ENCODE peak calls at places on chromosomes 2 and 18, in four cellular contexts. I, E, F and V are unnamed samples.

GRCh38 chr2:70901235-70902066 is 34.2 kb upstream of the ATP6V1B1 start:
- DNase-seq in I (peak), E (no peak), F (no peak), V (no peak)

GRCh38 chr18:77030201-77030600 is 102.4 kb downstream of the MBP start:
- DNase-seq in I (no peak), E (no peak), F (no peak), V (no peak)

GRCh38 chr18:77067315-77068061 is 65.1 kb downstream of the MBP start:
- DNase-seq in I (peak), E (peak), F (no peak), V (no peak)

GRCh38 chr2:106053116-106053515 is 141.0 kb downstream of the UXS1 start:
- DNase-seq in I (peak), E (no peak), F (no peak), V (no peak)

GRCh38 chr2:42984081-42984480 is 191.7 kb upstream of the HAAO start:
- DNase-seq in I (no peak), E (no peak), F (no peak), V (no peak)

GRCh38 chr2:132721938-132722337 is 51.9 kb upstream of the LYPD1 start:
- DNase-seq in I (no peak), E (no peak), F (no peak), V (no peak)

GRCh38 chr18:48488388-48488850 is 50.4 kb upstream of the CTIF start:
- DNase-seq in I (peak), E (peak), F (peak), V (peak)

GRCh38 chr18:56028514-56028913 is 440.5 kb upstream of the TCF4 start:
- DNase-seq in I (peak), E (no peak), F (no peak), V (no peak)

GRCh38 chr2:101699191-101699938 is 1.9 kb downstream of the MAP4K4 start:
- DNase-seq in I (no peak), E (no peak), F (no peak), V (no peak)

GRCh38 chr2:197871780-197872456 is 67.5 kb downstream of the PLCL1 start:
- DNase-seq in I (no peak), E (no peak), F (no peak), V (no peak)

GRCh38 chr2:98643496-98644100 is 35.2 kb downstream of the UNC50 start:
- DNase-seq in I (no peak), E (no peak), F (no peak), V (no peak)

GRCh38 chr2:218323526-218324472 is 31.5 kb upstream of the TMBIM1 start:
- DNase-seq in I (peak), E (peak), F (peak), V (peak)

GRCh38 chr2:96929245-96929925 is 57.0 kb downstream of the FAM178B start:
- DNase-seq in I (no peak), E (no peak), F (no peak), V (no peak)

GRCh38 chr2:4445821-4446220 is 742.4 kb downstream of the DCDC2C start:
- DNase-seq in I (no peak), E (no peak), F (no peak), V (no peak)

GRCh38 chr18:74942319-74942910 is 266.5 kb downstream of the PTGR3 start:
- DNase-seq in I (peak), E (no peak), F (no peak), V (no peak)

GRCh38 chr2:57453929-57454328 is 592.7 kb upstream of the VRK2 start:
- DNase-seq in I (no peak), E (no peak), F (no peak), V (no peak)

GRCh38 chr2:43311276-43311675 is 84.9 kb upstream of the ZFP36L2 start:
- DNase-seq in I (peak), E (no peak), F (peak), V (no peak)

GRCh38 chr2:121363632-121364420 is 78.8 kb upstream of the TFCP2L1 start:
- DNase-seq in I (peak), E (peak), F (peak), V (no peak)

GRCh38 chr2:155494744-155495143 is 796.2 kb downstream of the KCNJ3 start:
- DNase-seq in I (no peak), E (no peak), F (no peak), V (no peak)

GRCh38 chr2:240623531-240624010 is 1.7 kb upstream of the GPR35 start:
- DNase-seq in I (no peak), E (no peak), F (no peak), V (no peak)

GRCh38 chr2:147495741-147496140 is 349.1 kb upstream of the ACVR2A start:
- DNase-seq in I (no peak), E (no peak), F (no peak), V (no peak)

GRCh38 chr2:116724550-116724949 is 1089.9 kb upstream of the DDX18 start:
- DNase-seq in I (no peak), E (no peak), F (no peak), V (no peak)

GRCh38 chr2:121096611-121097010 is 188.4 kb downstream of the TFCP2L1 start:
- DNase-seq in I (no peak), E (no peak), F (no peak), V (no peak)

GRCh38 chr2:165601866-165602636 is 132.6 kb downstream of the CSRNP3 start:
- DNase-seq in I (peak), E (no peak), F (no peak), V (no peak)

GRCh38 chr2:20443276-20443920 is 3.5 kb upstream of the RHOB start:
- DNase-seq in I (peak), E (peak), F (no peak), V (peak)

GRCh38 chr2:236286866-236287545 is 22.8 kb upstream of the ASB18 start:
- DNase-seq in I (no peak), E (no peak), F (no peak), V (no peak)

GRCh38 chr2:77513191-77513590 is 9.0 kb downstream of the LRRTM4 start:
- DNase-seq in I (no peak), E (no peak), F (no peak), V (no peak)

GRCh38 chr2:111202266-111203040 is 81.7 kb downstream of the BCL2L11 start:
- DNase-seq in I (peak), E (no peak), F (no peak), V (no peak)

GRCh38 chr2:31319391-31320175 is 85.6 kb downstream of the EHD3 start:
- DNase-seq in I (peak), E (peak), F (peak), V (no peak)

GRCh38 chr2:173119069-173119807 is 43.6 kb downstream of the MAP3K20 start:
- DNase-seq in I (peak), E (peak), F (peak), V (no peak)

GRCh38 chr2:68319397-68320117 is at the start of gene CNRIP1:
- DNase-seq in I (peak), E (peak), F (no peak), V (peak)

GRCh38 chr2:128438091-128438490 is 119.4 kb upstream of the HS6ST1 start:
- DNase-seq in I (no peak), E (no peak), F (no peak), V (peak)
- TF ChIP-seq CTCF in I (no peak), E (no peak), F (no peak), V (no peak)

GRCh38 chr2:237701033-237701858 is 73.9 kb downstream of the LRRFIP1 start:
- DNase-seq in I (no peak), E (no peak), F (no peak), V (no peak)

GRCh38 chr2:237704476-237705224 is 77.3 kb downstream of the LRRFIP1 start:
- DNase-seq in I (peak), E (no peak), F (no peak), V (no peak)

GRCh38 chr2:237700583-237701032 is 73.2 kb downstream of the LRRFIP1 start:
- DNase-seq in I (peak), E (peak), F (no peak), V (no peak)

GRCh38 chr2:237701859-237702370 is 74.5 kb downstream of the LRRFIP1 start:
- DNase-seq in I (no peak), E (no peak), F (no peak), V (no peak)

DNA sequence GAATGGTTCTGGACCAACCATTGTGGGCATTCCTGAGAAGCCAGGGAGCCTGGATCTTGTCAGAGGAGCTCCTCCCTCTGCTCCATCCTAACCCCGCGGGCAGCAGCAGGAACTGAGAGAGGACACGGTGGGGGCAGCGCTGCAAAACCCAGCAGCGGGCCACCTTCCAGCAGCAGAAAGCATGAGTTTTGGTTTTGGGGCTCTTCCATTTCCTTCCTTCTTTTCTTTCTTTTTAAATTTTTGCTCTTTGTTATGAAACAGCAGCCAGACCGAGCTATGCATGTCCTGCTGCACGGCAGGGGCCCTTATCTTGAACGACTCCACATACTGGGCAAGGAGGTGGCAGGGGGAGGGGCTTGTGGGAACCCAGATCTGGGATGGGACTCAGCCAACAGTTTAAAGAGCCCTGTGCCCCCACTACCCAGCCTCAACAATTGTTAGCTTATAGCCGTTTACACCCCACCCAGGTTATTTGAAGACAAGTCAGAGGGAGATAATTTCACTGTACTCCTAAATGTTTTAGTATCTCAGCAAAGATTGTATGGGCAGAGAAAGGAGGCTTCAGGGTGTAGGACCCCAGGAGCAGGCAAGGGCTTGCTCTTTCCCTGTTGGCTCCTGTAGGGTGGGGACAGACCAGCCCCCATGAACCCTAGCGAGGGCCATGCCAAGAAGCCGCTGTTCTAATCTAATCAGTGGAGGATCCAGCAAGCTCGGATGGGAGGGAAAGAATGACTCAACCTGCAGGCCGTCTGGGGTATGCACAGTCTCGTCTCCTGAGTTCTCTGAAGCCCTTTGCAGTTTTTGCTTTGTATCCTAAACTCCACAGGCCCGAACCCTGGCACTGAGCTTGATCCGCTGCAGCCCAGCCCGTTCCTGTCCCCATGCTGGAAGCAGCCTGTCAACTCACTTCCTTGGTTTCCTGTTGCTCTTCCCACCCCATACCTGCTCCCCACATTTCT is 75.3 kb downstream of the LRRFIP1 start:
- DNase-seq in I (peak), E (peak), F (no peak), V (no peak)
- H3K4me3 ChIP-seq in I (no peak), E (no peak), F (no peak), V (no peak)

GRCh38 chr2:190551928-190552327 is 17.4 kb upstream of the NEMP2 start:
- DNase-seq in I (peak), E (no peak), F (no peak), V (no peak)
- TF ChIP-seq CTCF in I (no peak), E (no peak), F (no peak), V (no peak)

GRCh38 chr2:215138466-215138865 is at the start of gene ABCA12:
- DNase-seq in I (no peak), E (no peak), F (no peak), V (no peak)
- H3K4me3 ChIP-seq in I (no peak), E (no peak), F (no peak), V (no peak)